ENCODE peak calls at places on chromosome 2, in nine cellular contexts. One of them, this sample, is unnamed.

GRCh38 chr2:230441188-230441897 is 25.3 kb downstream of the SP100 start:
- DNase-seq in K562: no peak
- DNase-seq in SK-N-SH: no peak
- DNase-seq in HCT116: no peak
- DNase-seq in GM23338: no peak
- DNase-seq in HepG2: no peak
- DNase-seq in Panc1: no peak
- DNase-seq in GM12878: peak; percentile 35
- DNase-seq in HL-60: no peak
- DNase-seq in this sample: no peak

GRCh38 chr2:139864821-139865302 is 1084.7 kb upstream of the NXPH2 start:
- DNase-seq in K562: peak; percentile 48
- DNase-seq in SK-N-SH: no peak
- DNase-seq in HCT116: no peak
- DNase-seq in GM23338: no peak
- DNase-seq in HepG2: peak; percentile 6
- DNase-seq in Panc1: no peak
- DNase-seq in GM12878: no peak
- DNase-seq in HL-60: peak; percentile 84
- DNase-seq in this sample: no peak

GRCh38 chr2:238291550-238292281 is 3.3 kb upstream of the PER2 start:
- DNase-seq in K562: no peak
- DNase-seq in SK-N-SH: no peak
- DNase-seq in HCT116: no peak
- DNase-seq in GM23338: no peak
- DNase-seq in HepG2: no peak
- DNase-seq in Panc1: no peak
- DNase-seq in GM12878: no peak
- DNase-seq in HL-60: no peak
- DNase-seq in this sample: no peak

GRCh38 chr2:95063401-95063958 is 38.0 kb downstream of the MAL start:
- DNase-seq in K562: no peak
- DNase-seq in SK-N-SH: no peak
- DNase-seq in HCT116: no peak
- DNase-seq in GM23338: no peak
- DNase-seq in HepG2: no peak
- DNase-seq in Panc1: no peak
- DNase-seq in GM12878: no peak
- DNase-seq in HL-60: no peak
- DNase-seq in this sample: no peak

GRCh38 chr2:56168163-56168562 is 15.6 kb upstream of the CCDC85A start:
- DNase-seq in K562: no peak
- DNase-seq in SK-N-SH: no peak
- DNase-seq in HCT116: no peak
- DNase-seq in GM23338: no peak
- DNase-seq in HepG2: no peak
- DNase-seq in Panc1: no peak
- DNase-seq in GM12878: no peak
- DNase-seq in HL-60: no peak
- DNase-seq in this sample: no peak

GRCh38 chr2:120722603-120723421 is 12.9 kb upstream of the GLI2 start:
- DNase-seq in K562: no peak
- DNase-seq in SK-N-SH: no peak
- DNase-seq in HCT116: no peak
- DNase-seq in GM23338: no peak
- DNase-seq in HepG2: peak; percentile 6
- DNase-seq in Panc1: no peak
- DNase-seq in GM12878: no peak
- DNase-seq in HL-60: no peak
- DNase-seq in this sample: peak; percentile 84

GRCh38 chr2:160493227-160494028 is at the start of gene RBMS1:
- DNase-seq in K562: peak; percentile 23
- DNase-seq in SK-N-SH: peak; percentile 92
- DNase-seq in HCT116: no peak
- DNase-seq in GM23338: peak; percentile 79
- DNase-seq in HepG2: peak; percentile 60
- DNase-seq in Panc1: no peak
- DNase-seq in GM12878: no peak
- DNase-seq in HL-60: peak; percentile 11
- DNase-seq in this sample: peak; percentile 46

GRCh38 chr2:139992711-139993345 is 1212.6 kb upstream of the NXPH2 start:
- DNase-seq in K562: no peak
- DNase-seq in SK-N-SH: no peak
- DNase-seq in HCT116: no peak
- DNase-seq in GM23338: no peak
- DNase-seq in HepG2: no peak
- DNase-seq in Panc1: no peak
- DNase-seq in GM12878: no peak
- DNase-seq in HL-60: no peak
- DNase-seq in this sample: no peak

GRCh38 chr2:57890462-57890861 is 156.1 kb upstream of the VRK2 start:
- DNase-seq in K562: no peak
- DNase-seq in SK-N-SH: no peak
- DNase-seq in HCT116: no peak
- DNase-seq in GM23338: no peak
- DNase-seq in HepG2: no peak
- DNase-seq in Panc1: no peak
- DNase-seq in GM12878: no peak
- DNase-seq in HL-60: no peak
- DNase-seq in this sample: no peak
- TF ChIP-seq REST in K562: no peak
- TF ChIP-seq REST in SK-N-SH: no peak
- TF ChIP-seq REST in HCT116: no peak
- TF ChIP-seq REST in GM23338: no peak
- TF ChIP-seq REST in HepG2: no peak
- TF ChIP-seq REST in Panc1: no peak
- TF ChIP-seq REST in GM12878: no peak
- TF ChIP-seq REST in HL-60: no peak
- TF ChIP-seq REST in this sample: no peak

DNA sequence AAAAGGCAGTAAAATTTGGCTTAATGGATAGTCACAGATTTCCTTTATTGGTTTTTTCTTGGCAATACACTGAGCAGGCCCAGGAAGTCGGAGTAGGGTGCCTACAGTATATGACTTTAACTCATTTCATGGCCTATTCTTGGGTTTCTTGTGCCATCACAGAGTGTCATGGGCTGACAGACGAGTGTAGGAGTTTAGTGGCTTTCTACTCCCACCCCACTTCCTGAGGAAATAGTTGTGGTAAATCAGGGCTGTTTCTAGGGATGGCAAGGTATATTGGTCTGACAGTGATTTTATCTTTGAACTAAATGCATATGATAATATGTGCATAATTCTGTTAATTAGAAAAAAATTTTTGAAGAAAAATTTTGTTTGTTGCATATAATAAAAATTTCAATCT is 100.1 kb downstream of the PLCL1 start:
- DNase-seq in K562: no peak
- DNase-seq in SK-N-SH: no peak
- DNase-seq in HCT116: no peak
- DNase-seq in GM23338: no peak
- DNase-seq in HepG2: no peak
- DNase-seq in Panc1: no peak
- DNase-seq in GM12878: peak; percentile 31
- DNase-seq in HL-60: no peak
- DNase-seq in this sample: no peak
- TF ChIP-seq REST in K562: no peak
- TF ChIP-seq REST in SK-N-SH: no peak
- TF ChIP-seq REST in HCT116: no peak
- TF ChIP-seq REST in GM23338: no peak
- TF ChIP-seq REST in HepG2: no peak
- TF ChIP-seq REST in Panc1: no peak
- TF ChIP-seq REST in GM12878: no peak
- TF ChIP-seq REST in HL-60: no peak
- TF ChIP-seq REST in this sample: no peak

GRCh38 chr2:149849133-149849532 is 261.6 kb upstream of the MMADHC start:
- DNase-seq in K562: no peak
- DNase-seq in SK-N-SH: no peak
- DNase-seq in HCT116: no peak
- DNase-seq in GM23338: no peak
- DNase-seq in HepG2: no peak
- DNase-seq in Panc1: no peak
- DNase-seq in GM12878: no peak
- DNase-seq in HL-60: no peak
- DNase-seq in this sample: no peak
- TF ChIP-seq REST in K562: no peak
- TF ChIP-seq REST in SK-N-SH: no peak
- TF ChIP-seq REST in HCT116: no peak
- TF ChIP-seq REST in GM23338: no peak
- TF ChIP-seq REST in HepG2: no peak
- TF ChIP-seq REST in Panc1: no peak
- TF ChIP-seq REST in GM12878: no peak
- TF ChIP-seq REST in HL-60: no peak
- TF ChIP-seq REST in this sample: no peak

DNA sequence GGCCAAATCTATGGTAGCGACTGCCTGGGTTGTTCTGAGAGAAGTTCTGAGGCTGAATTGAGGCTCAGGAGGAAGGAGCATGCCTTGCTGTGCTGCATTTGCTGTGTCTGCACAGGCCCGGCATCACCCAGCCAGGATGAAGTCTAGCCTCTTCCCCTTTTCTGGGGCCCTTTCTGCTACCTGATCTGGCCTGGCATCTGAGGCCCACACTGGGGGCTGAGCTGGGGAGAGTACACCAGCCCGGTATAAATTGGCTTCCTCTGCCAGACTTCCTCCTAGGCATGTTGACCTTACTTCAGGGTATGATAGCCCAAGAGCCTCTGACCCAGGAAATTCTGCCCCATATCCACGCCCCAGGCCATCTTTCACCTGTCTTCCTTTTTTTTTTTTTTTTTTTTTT is 30.0 kb downstream of the MRPL35 start:
- DNase-seq in K562: no peak
- DNase-seq in SK-N-SH: no peak
- DNase-seq in HCT116: no peak
- DNase-seq in GM23338: no peak
- DNase-seq in HepG2: no peak
- DNase-seq in Panc1: no peak
- DNase-seq in GM12878: no peak
- DNase-seq in HL-60: peak; percentile 93
- DNase-seq in this sample: no peak
- TF ChIP-seq REST in K562: no peak
- TF ChIP-seq REST in SK-N-SH: no peak
- TF ChIP-seq REST in HCT116: no peak
- TF ChIP-seq REST in GM23338: no peak
- TF ChIP-seq REST in HepG2: no peak
- TF ChIP-seq REST in Panc1: no peak
- TF ChIP-seq REST in GM12878: no peak
- TF ChIP-seq REST in HL-60: peak; percentile 42
- TF ChIP-seq REST in this sample: no peak

DNA sequence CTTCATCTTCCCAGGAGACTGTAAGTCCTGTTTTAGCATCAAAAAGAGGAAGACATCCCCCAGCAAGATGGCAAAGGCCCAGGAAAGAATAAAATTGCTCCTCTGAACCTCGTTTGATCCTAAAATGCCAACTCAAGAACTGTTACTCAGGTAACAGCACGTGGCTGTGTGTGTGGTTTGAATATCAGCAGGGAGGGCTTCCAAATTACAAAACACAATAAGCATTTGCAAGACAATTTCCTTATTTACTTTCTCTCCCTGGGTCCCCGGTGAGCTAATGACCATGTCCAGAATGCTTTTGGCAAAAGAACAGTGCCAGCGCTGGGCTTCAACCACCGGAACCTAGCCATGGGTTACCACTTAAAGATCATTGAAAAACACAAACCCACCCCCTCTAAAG is 163.6 kb downstream of the C1D start:
- DNase-seq in K562: no peak
- DNase-seq in SK-N-SH: no peak
- DNase-seq in HCT116: no peak
- DNase-seq in GM23338: peak; percentile 12
- DNase-seq in HepG2: no peak
- DNase-seq in Panc1: no peak
- DNase-seq in GM12878: no peak
- DNase-seq in HL-60: no peak
- DNase-seq in this sample: no peak
- TF ChIP-seq REST in K562: no peak
- TF ChIP-seq REST in SK-N-SH: no peak
- TF ChIP-seq REST in HCT116: no peak
- TF ChIP-seq REST in GM23338: no peak
- TF ChIP-seq REST in HepG2: no peak
- TF ChIP-seq REST in Panc1: no peak
- TF ChIP-seq REST in GM12878: no peak
- TF ChIP-seq REST in HL-60: no peak
- TF ChIP-seq REST in this sample: no peak

GRCh38 chr2:29191817-29192216 is 76.6 kb downstream of the CLIP4 start:
- DNase-seq in K562: no peak
- DNase-seq in SK-N-SH: no peak
- DNase-seq in HCT116: no peak
- DNase-seq in GM23338: no peak
- DNase-seq in HepG2: no peak
- DNase-seq in Panc1: no peak
- DNase-seq in GM12878: no peak
- DNase-seq in HL-60: no peak
- DNase-seq in this sample: no peak

GRCh38 chr2:29186812-29187211 is 71.6 kb downstream of the CLIP4 start:
- DNase-seq in K562: no peak
- DNase-seq in SK-N-SH: no peak
- DNase-seq in HCT116: no peak
- DNase-seq in GM23338: no peak
- DNase-seq in HepG2: no peak
- DNase-seq in Panc1: no peak
- DNase-seq in GM12878: no peak
- DNase-seq in HL-60: no peak
- DNase-seq in this sample: no peak

GRCh38 chr2:29189052-29189451 is 73.8 kb downstream of the CLIP4 start:
- DNase-seq in K562: no peak
- DNase-seq in SK-N-SH: no peak
- DNase-seq in HCT116: no peak
- DNase-seq in GM23338: no peak
- DNase-seq in HepG2: no peak
- DNase-seq in Panc1: no peak
- DNase-seq in GM12878: peak; percentile 13
- DNase-seq in HL-60: no peak
- DNase-seq in this sample: no peak

GRCh38 chr2:29184531-29184930 is 69.3 kb downstream of the CLIP4 start:
- DNase-seq in K562: no peak
- DNase-seq in SK-N-SH: no peak
- DNase-seq in HCT116: no peak
- DNase-seq in GM23338: no peak
- DNase-seq in HepG2: no peak
- DNase-seq in Panc1: no peak
- DNase-seq in GM12878: no peak
- DNase-seq in HL-60: no peak
- DNase-seq in this sample: no peak

GRCh38 chr2:29187926-29188325 is 72.7 kb downstream of the CLIP4 start:
- DNase-seq in K562: no peak
- DNase-seq in SK-N-SH: no peak
- DNase-seq in HCT116: no peak
- DNase-seq in GM23338: no peak
- DNase-seq in HepG2: no peak
- DNase-seq in Panc1: no peak
- DNase-seq in GM12878: no peak
- DNase-seq in HL-60: no peak
- DNase-seq in this sample: no peak
- TF ChIP-seq REST in K562: no peak
- TF ChIP-seq REST in SK-N-SH: no peak
- TF ChIP-seq REST in HCT116: no peak
- TF ChIP-seq REST in GM23338: no peak
- TF ChIP-seq REST in HepG2: no peak
- TF ChIP-seq REST in Panc1: no peak
- TF ChIP-seq REST in GM12878: no peak
- TF ChIP-seq REST in HL-60: no peak
- TF ChIP-seq REST in this sample: no peak

This sample was measured in A549.